ENCODE peak calls at places on chromosomes 11 and 22, in four cellular contexts. N is body of pancreas, B is psoas muscle, Z is OCI-LY7. R is an unnamed sample.

GRCh38 chr22:45537734-45538181 is 35.1 kb downstream of the FBLN1 start:
- DNase-seq in N (peak; percentile 21), Z (no peak), B (peak; percentile 55), R (no peak)

GRCh38 chr11:18792827-18793226 is 1.2 kb upstream of the PTPN5 start:
- DNase-seq in N (no peak), B (no peak), Z (no peak), R (no peak)

GRCh38 chr11:72202571-72202970 is 10.6 kb downstream of the FOLR1 start:
- DNase-seq in Z (no peak), N (no peak), B (no peak), R (no peak)

GRCh38 chr22:24400037-24400725 is 27.2 kb upstream of the ADORA2A start:
- DNase-seq in N (no peak), Z (no peak), B (no peak), R (no peak)

GRCh38 chr11:65558785-65559509 is 788 bp upstream of the LTBP3 start:
- DNase-seq in B (peak; percentile 78), Z (no peak), N (peak; percentile 63), R (no peak)

GRCh38 chr11:61951484-61952135 is 1.5 kb downstream of the BEST1 start:
- DNase-seq in N (no peak), Z (no peak), B (no peak), R (no peak)

GRCh38 chr11:74936087-74936486 is 12.8 kb downstream of the XRRA1 start:
- DNase-seq in N (no peak), Z (no peak), B (no peak), R (no peak)

GRCh38 chr11:62400760-62401159 is 18.1 kb upstream of the SCGB1A1 start:
- DNase-seq in N (peak; percentile 25), Z (no peak), B (peak; percentile 84), R (no peak)

GRCh38 chr11:7098235-7098832 is 9.5 kb downstream of the RBMXL2 start:
- DNase-seq in Z (peak; percentile 76), B (no peak), N (no peak), R (peak; percentile 38)

GRCh38 chr11:71182791-71183556 is 69.4 kb downstream of the SHANK2 start:
- DNase-seq in B (no peak), Z (no peak), N (no peak), R (no peak)

GRCh38 chr11:10638285-10638684 is 55.3 kb downstream of the IRAG1 start:
- DNase-seq in N (no peak), Z (no peak), B (no peak), R (no peak)

GRCh38 chr22:35154937-35155387 is 89.0 kb downstream of the ISX start:
- DNase-seq in B (peak; percentile 35), N (peak; percentile 41), Z (peak; percentile 36), R (peak; percentile 38)

GRCh38 chr11:17498475-17498874 is 21.8 kb upstream of the ABCC8 start:
- DNase-seq in B (no peak), Z (no peak), N (no peak), R (no peak)

GRCh38 chr22:49962751-49963646 is 2.4 kb downstream of the PIM3 start:
- DNase-seq in B (peak; percentile 50), Z (no peak), N (peak; percentile 42), R (no peak)
- H3K4me1 ChIP-seq in B (peaks cover 60% of the 10 kb centered on the region), Z (peaks cover 56% of the 10 kb centered on the region), N (peaks cover 71% of the 10 kb centered on the region), R (peaks cover 52% of the 10 kb centered on the region)

DNA sequence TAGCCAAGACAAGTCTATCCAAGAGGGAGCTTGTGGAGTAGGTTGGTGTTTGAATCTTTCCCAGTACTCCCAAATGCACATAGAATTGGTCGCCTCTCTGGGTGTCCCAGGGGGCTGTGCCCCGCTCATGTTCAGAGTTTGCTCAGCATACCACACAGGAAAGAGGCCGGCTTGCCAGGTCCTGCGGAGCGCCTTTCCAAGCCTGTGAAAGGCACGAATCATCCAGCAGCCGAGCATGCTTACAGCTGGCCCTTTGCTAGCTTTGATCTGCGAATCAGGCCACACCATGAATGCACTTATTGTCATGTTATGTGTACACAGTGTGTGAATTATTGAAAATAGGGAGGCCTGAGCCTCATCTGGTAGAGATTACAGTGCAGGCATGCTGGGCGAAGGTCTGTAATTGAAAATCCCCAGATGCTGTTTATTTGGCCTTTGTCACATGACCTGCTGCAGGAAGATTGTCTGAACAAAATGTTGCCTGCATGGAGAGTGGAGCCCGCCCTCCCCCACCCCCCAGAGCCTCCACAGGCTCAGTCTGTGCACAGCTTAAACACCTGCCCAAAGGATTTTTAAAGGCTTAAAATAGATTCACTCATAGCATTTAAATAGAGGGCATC is 163.3 kb upstream of the RASSF10 start:
- DNase-seq in Z (peak; percentile 59), B (no peak), N (peak; percentile 67), R (no peak)
- H3K4me1 ChIP-seq in Z (peaks cover 79% of the 10 kb centered on the region), B (peaks cover 78% of the 10 kb centered on the region), N (peaks cover 71% of the 10 kb centered on the region), R (peaks cover 4% of the 10 kb centered on the region)

GRCh38 chr11:35141538-35141937 is 2.6 kb downstream of the CD44 start:
- DNase-seq in N (peak; percentile 24), Z (no peak), B (peak; percentile 37), R (no peak)

GRCh38 chr11:35141034-35141433 is 2.1 kb downstream of the CD44 start:
- DNase-seq in N (no peak), Z (no peak), B (no peak), R (no peak)

GRCh38 chr11:35143509-35144102 is 4.6 kb downstream of the CD44 start:
- DNase-seq in B (no peak), N (no peak), Z (no peak), R (no peak)

GRCh38 chr11:35144103-35144741 is 5.3 kb downstream of the CD44 start:
- DNase-seq in N (no peak), B (no peak), Z (peak; percentile 81), R (peak; percentile 88)

DNA sequence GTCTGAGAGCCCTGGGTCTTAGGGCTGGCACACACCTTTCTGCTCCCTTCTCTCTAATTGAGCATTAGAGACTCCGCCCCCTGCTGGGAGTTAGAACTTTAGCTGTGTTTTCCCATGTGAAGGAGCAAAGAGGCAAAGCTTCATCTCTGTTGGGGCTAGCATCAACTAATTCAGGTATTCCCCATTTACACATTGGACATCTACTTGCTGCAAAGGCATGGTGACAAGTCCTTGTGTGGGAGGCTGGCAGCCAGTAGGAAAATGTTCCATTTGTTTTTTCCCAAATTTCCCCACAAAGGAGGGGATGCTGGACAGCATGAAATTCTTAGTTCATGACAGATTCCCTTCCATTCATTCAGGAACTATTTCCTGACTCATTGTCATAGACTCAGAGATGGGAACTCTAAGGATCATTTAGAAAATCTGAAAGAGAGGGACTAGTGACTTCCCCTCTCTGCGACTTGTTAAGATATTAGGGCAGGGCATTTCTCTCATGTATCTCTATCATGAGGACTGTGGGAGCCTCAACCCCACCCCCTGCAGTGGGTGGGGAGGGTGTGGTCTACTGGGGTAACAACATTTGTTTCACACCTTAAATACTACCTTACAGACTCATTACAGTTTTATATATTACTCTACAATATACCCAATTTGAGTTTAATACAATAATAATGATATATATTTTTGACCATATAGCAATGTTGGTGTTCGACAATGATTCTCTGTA is 3.7 kb downstream of the CD44 start:
- DNase-seq in B (no peak), Z (peak; percentile 43), N (peak; percentile 30), R (peak; percentile 78)
- H3K4me1 ChIP-seq in B (peaks cover 7% of the 10 kb centered on the region), Z (peaks cover 28% of the 10 kb centered on the region), N (peaks cover 82% of the 10 kb centered on the region), R (peaks cover 78% of the 10 kb centered on the region)

GRCh38 chr22:20434773-20435172 is 2.9 kb downstream of the SCARF2 start:
- DNase-seq in N (no peak), Z (no peak), B (no peak), R (no peak)
- H3K4me1 ChIP-seq in N (peaks cover 46% of the 10 kb centered on the region), Z (no peaks in the 10 kb centered on the region), B (peaks cover 9% of the 10 kb centered on the region), R (peaks cover 48% of the 10 kb centered on the region)

DNA sequence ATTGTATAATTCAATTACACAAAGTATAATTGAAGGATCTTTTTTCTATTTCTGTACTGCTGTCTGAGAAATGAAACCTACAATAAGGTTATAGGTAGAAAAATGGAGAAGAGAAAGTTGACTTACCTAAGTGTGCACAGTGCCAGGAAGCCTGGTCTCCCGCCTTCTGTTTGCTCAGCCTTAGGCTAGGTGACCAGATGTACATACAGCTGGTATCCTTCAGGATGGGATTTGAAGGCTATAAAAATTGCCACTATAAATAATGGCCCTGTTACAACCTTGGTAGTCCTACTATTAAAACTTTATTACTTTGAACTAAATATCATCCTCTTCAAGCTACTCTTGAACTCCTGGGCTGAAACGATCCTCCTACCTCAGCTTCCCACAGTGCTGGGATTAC is 19.7 kb downstream of the OR51E2 start:
- DNase-seq in B (no peak), N (no peak), Z (no peak), R (no peak)
- H3K4me1 ChIP-seq in B (no peaks in the 10 kb centered on the region), N (no peaks in the 10 kb centered on the region), Z (no peaks in the 10 kb centered on the region), R (no peaks in the 10 kb centered on the region)

GRCh38 chr22:29149841-29150555 is 55.7 kb upstream of the EMID1 start:
- DNase-seq in Z (no peak), N (no peak), B (no peak), R (no peak)
- H3K4me1 ChIP-seq in Z (no peaks in the 10 kb centered on the region), N (peaks cover 10% of the 10 kb centered on the region), B (peaks cover 44% of the 10 kb centered on the region), R (peaks cover 5% of the 10 kb centered on the region)

GRCh38 chr11:694563-695331 is at the start of gene DEAF1:
- DNase-seq in B (peak; percentile 99), N (peak; percentile 99), Z (peak; percentile 99), R (peak; percentile 98)
- H3K4me1 ChIP-seq in B (peaks cover 41% of the 10 kb centered on the region), N (peaks cover 40% of the 10 kb centered on the region), Z (peaks cover 37% of the 10 kb centered on the region), R (peaks cover 43% of the 10 kb centered on the region)

R was measured in CD4-positive, CD25-positive, alpha-beta regulatory T cell.